ENCODE peak calls at places on chromosomes 6 and 20, in eight cellular contexts. M is mammary epithelial cell, P is endodermal cell, Y is mesendoderm, Q is psoas muscle, S is fibroblast of lung, D is PC-3, C is tibial artery. G is an unnamed sample. For H3K27me3, the result is how much of the 10 kb centered on the place peaks cover.

GRCh38 chr20:59606566-59606965 is 2.2 kb downstream of the PHACTR3 start:
- DNase-seq in M (no peak), P (no peak), Y (no peak), Q (no peak), S (no peak), D (no peak), C (no peak), G (no peak)

GRCh38 chr20:41334452-41335421 is 5.9 kb upstream of the LPIN3 start:
- DNase-seq in M (no peak), P (peak), Y (no peak), Q (no peak), S (no peak), D (no peak), C (no peak), G (no peak)

GRCh38 chr6:6924708-6925107 is 183.1 kb upstream of the RREB1 start:
- DNase-seq in M (no peak), P (no peak), Y (no peak), Q (peak), S (no peak), D (no peak), C (no peak), G (no peak)

GRCh38 chr20:50837532-50838321 is 42.9 kb downstream of the BCAS4 start:
- DNase-seq in M (peak), P (no peak), Y (no peak), Q (no peak), S (peak), D (peak), C (peak), G (peak)

GRCh38 chr6:169186496-169187169 is 67.0 kb downstream of the THBS2 start:
- DNase-seq in M (no peak), P (peak), Y (no peak), Q (no peak), S (no peak), D (no peak), C (no peak), G (no peak)

GRCh38 chr6:89842228-89842627 is 12.5 kb downstream of the CASP8AP2 start:
- DNase-seq in M (no peak), P (no peak), Y (no peak), Q (no peak), S (peak), D (peak), C (no peak), G (peak)

GRCh38 chr6:111642463-111643158 is 36.9 kb upstream of the TRAF3IP2 start:
- DNase-seq in M (peak), P (peak), Y (peak), Q (peak), S (peak), D (peak), C (peak), G (peak)

GRCh38 chr6:149190228-149190831 is 127.2 kb upstream of the TAB2 start:
- DNase-seq in M (peak), P (peak), Y (peak), Q (no peak), S (peak), D (peak), C (no peak), G (peak)

GRCh38 chr6:15243994-15244604 is 1.8 kb upstream of the JARID2 start:
- DNase-seq in M (no peak), P (peak), Y (peak), Q (peak), S (no peak), D (no peak), C (no peak), G (no peak)

GRCh38 chr20:3672864-3673550 is 8.8 kb downstream of the ADAM33 start:
- DNase-seq in M (no peak), P (no peak), Y (no peak), Q (no peak), S (no peak), D (no peak), C (no peak), G (no peak)

GRCh38 chr20:3670511-3670910 is 7.3 kb upstream of the GFRA4 start:
- DNase-seq in M (no peak), P (peak), Y (no peak), Q (no peak), S (no peak), D (peak), C (no peak), G (no peak)

GRCh38 chr6:90286884-90287488 is 9.7 kb downstream of the BACH2 start:
- DNase-seq in M (peak), P (peak), Y (peak), Q (no peak), S (peak), D (peak), C (no peak), G (peak)

GRCh38 chr6:26017567-26017966 is 55.0 kb downstream of the TRIM38 start:
- DNase-seq in M (peak), P (peak), Y (peak), Q (peak), S (peak), D (no peak), C (peak), G (peak)

GRCh38 chr20:62702886-62703852 is 5.5 kb upstream of the NTSR1 start:
- DNase-seq in M (peak), P (no peak), Y (no peak), Q (no peak), S (peak), D (peak), C (no peak), G (peak)

GRCh38 chr20:3735768-3736167 is 3.3 kb downstream of the HSPA12B start:
- DNase-seq in M (no peak), P (no peak), Y (no peak), Q (no peak), S (no peak), D (no peak), C (no peak), G (no peak)

GRCh38 chr6:42451595-42452170 is at the start of gene TRERF1:
- DNase-seq in M (peak), P (peak), Y (peak), Q (peak), S (peak), D (peak), C (peak), G (peak)

GRCh38 chr20:44295995-44296394 is 15.0 kb downstream of the FITM2 start:
- DNase-seq in M (no peak), P (no peak), Y (no peak), Q (no peak), S (no peak), D (no peak), C (no peak), G (no peak)

GRCh38 chr6:25012657-25013056 is 76.9 kb upstream of the RIPOR2 start:
- DNase-seq in M (peak), P (no peak), Y (no peak), Q (no peak), S (peak), D (peak), C (no peak), G (peak)

GRCh38 chr6:38640216-38640909 is 634 bp upstream of the BTBD9 start:
- DNase-seq in M (peak), P (no peak), Y (no peak), Q (no peak), S (no peak), D (no peak), C (no peak), G (no peak)

GRCh38 chr6:14545496-14545895 is 427.9 kb downstream of the CD83 start:
- DNase-seq in M (no peak), P (no peak), Y (no peak), Q (no peak), S (no peak), D (no peak), C (no peak), G (no peak)

GRCh38 chr20:50026746-50027575 is 44.2 kb downstream of the SNAI1 start:
- DNase-seq in M (no peak), P (no peak), Y (no peak), Q (no peak), S (peak), D (no peak), C (no peak), G (no peak)

GRCh38 chr6:10613077-10613476 is 81.3 kb downstream of the C6orf52 start:
- DNase-seq in M (no peak), P (no peak), Y (no peak), Q (no peak), S (peak), D (peak), C (no peak), G (no peak)

GRCh38 chr6:79713701-79714322 is 82.7 kb downstream of the SH3BGRL2 start:
- DNase-seq in M (peak), P (peak), Y (peak), Q (no peak), S (peak), D (peak), C (no peak), G (peak)

GRCh38 chr20:4811661-4812181 is 90.0 kb downstream of the PRND start:
- DNase-seq in M (no peak), P (no peak), Y (no peak), Q (peak), S (no peak), D (no peak), C (peak), G (no peak)

GRCh38 chr6:111679126-111679525 is 73.4 kb upstream of the TRAF3IP2 start:
- DNase-seq in M (no peak), P (no peak), Y (no peak), Q (no peak), S (no peak), D (no peak), C (no peak), G (no peak)

GRCh38 chr6:29641430-29642213 is 8.6 kb upstream of the GABBR1 start:
- DNase-seq in M (peak), P (no peak), Y (no peak), Q (no peak), S (no peak), D (no peak), C (no peak), G (peak)

GRCh38 chr6:37626915-37627314 is 70.8 kb downstream of the MDGA1 start:
- DNase-seq in M (no peak), P (no peak), Y (no peak), Q (no peak), S (no peak), D (no peak), C (no peak), G (no peak)

GRCh38 chr6:37624121-37624520 is 73.6 kb downstream of the MDGA1 start:
- DNase-seq in M (peak), P (peak), Y (no peak), Q (peak), S (no peak), D (peak), C (no peak), G (peak)

GRCh38 chr6:37623666-37624065 is 74.0 kb downstream of the MDGA1 start:
- DNase-seq in M (peak), P (no peak), Y (no peak), Q (peak), S (no peak), D (no peak), C (no peak), G (peak)

GRCh38 chr6:37624606-37625574 is 72.8 kb downstream of the MDGA1 start:
- DNase-seq in M (peak), P (peak), Y (no peak), Q (peak), S (peak), D (peak), C (peak), G (peak)

GRCh38 chr6:37625591-37626374 is 71.9 kb downstream of the MDGA1 start:
- DNase-seq in M (no peak), P (peak), Y (no peak), Q (peak), S (no peak), D (no peak), C (no peak), G (no peak)
- H3K27me3 ChIP-seq in M (under half), P (under half), Y (under half), Q (under half), S (under half), D (under half), C (under half), G (under half)

DNA sequence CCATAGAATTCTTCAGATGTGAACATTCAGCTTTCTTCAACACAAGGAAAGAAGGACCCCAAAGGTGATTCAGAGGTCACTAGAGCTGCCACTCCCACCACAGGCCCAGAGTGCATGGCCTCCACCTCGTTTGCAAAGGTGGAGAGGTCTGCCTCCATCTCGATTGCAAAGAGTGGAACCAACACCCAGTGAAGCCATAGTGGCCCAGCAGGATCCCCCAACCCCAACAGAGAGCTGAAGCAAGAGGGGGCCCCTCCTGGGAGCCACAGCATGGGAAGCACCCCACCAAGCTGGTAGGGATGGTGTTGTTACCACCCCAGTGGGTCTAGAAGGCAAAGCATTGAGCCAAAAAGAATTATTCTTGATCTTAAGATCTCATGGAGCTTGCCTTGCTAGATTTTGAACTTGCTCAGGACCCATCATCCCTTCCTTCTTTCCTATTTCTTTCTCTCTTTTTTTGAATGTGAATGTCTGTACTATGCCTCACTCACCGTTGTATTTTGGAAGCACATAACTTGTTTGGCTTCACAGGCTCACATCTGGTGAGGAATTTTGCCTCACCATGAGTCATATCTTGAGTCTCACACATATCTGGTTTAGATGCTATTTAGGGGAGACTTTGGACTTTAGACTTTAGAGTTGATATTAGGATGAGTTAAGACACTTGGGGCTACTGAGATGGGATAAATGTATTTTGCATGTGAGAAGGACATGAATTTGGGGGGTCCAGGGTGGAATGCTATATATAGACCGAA is 119.2 kb downstream of the ANKRD60 start:
- DNase-seq in M (peak), P (no peak), Y (no peak), Q (no peak), S (peak), D (peak), C (no peak), G (peak)
- H3K27me3 ChIP-seq in M (under half), P (under half), Y (under half), Q (under half), S (under half), D (under half), C (under half), G (under half)

DNA sequence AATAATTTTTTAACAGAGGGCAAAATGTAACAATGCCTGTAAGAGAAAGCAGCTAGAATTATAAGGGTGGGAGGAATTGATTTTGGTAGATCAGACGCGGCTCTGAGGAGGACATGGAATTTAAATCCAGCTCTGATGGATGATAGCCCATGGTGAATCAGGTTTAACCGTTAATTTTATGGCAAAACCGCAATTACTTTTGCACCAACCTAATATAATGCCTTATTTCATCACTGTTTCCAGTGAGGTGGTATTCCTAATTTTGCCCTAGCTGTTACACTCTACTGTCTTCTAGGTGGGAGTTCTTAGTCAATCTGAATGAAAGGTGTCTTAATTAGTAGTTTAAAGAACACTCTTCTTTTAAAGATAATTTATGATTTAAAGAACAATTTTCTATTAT is 198.3 kb upstream of the SMLR1 start:
- DNase-seq in M (no peak), P (no peak), Y (no peak), Q (no peak), S (no peak), D (no peak), C (no peak), G (no peak)
- H3K27me3 ChIP-seq in M (under half), P (under half), Y (under half), Q (under half), S (under half), D (under half), C (under half), G (under half)

GRCh38 chr20:31968299-31969126 is 562 bp downstream of the XKR7 start:
- DNase-seq in M (peak), P (peak), Y (peak), Q (peak), S (peak), D (peak), C (peak), G (peak)
- H3K27me3 ChIP-seq in M (under half), P (half or more), Y (under half), Q (under half), S (under half), D (half or more), C (under half), G (under half)

GRCh38 chr20:61594198-61594597 is 342.1 kb downstream of the CDH4 start:
- DNase-seq in M (no peak), P (no peak), Y (no peak), Q (no peak), S (no peak), D (no peak), C (no peak), G (no peak)
- H3K27me3 ChIP-seq in M (under half), P (under half), Y (under half), Q (under half), S (under half), D (under half), C (under half), G (under half)

DNA sequence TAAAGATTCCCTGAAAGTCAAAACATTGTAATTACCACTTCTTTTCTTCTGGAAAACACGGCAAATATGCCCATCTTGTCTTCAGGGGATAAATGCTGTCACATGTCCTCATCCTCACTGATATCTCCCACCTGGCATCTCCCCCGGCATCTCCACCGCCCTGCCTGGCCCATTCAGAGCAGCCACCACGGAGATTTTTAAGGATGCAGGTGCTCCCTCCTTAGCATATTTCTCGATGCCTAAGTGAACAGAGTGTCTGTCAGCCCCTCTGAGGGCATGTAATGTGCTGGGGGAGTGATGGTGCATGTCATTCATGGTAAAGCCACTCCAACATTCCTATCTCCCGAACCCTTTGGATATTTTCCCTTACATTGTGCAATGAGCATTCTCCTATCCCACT is 215.5 kb downstream of the PREX1 start:
- DNase-seq in M (no peak), P (no peak), Y (no peak), Q (peak), S (no peak), D (no peak), C (no peak), G (no peak)
- H3K27me3 ChIP-seq in M (under half), P (under half), Y (under half), Q (under half), S (under half), D (under half), C (under half), G (under half)

G was measured in bronchial epithelial cell.